ENCODE peak calls at places on chromosomes 6 and 20, in seven cellular contexts. Z is H1, I is H9, C is neuronal stem cell, F is mesenchymal stem cell, P is mesendoderm, N is IMR-90. G is an unnamed sample.

GRCh38 chr6:29953001-29953436 is 10.7 kb downstream of the HLA-A start:
- DNase-seq in C (no peak), N (peak), Z (no peak), F (peak), P (no peak), I (no peak), G (no peak)

GRCh38 chr6:105424177-105424783 is 21.4 kb upstream of the PREP start:
- DNase-seq in F (peak), I (peak), P (peak), N (peak), C (peak), Z (peak), G (peak)

GRCh38 chr20:21089421-21089820 is 16.7 kb downstream of the LINC00237 start:
- DNase-seq in I (no peak), F (no peak), C (no peak), Z (no peak), N (no peak), P (no peak), G (no peak)

GRCh38 chr6:111604259-111605099 is 1.2 kb downstream of the TRAF3IP2 start:
- DNase-seq in I (no peak), P (peak), N (peak), Z (peak), F (peak), C (no peak), G (peak)

GRCh38 chr20:61967300-61967699 is 98.4 kb downstream of the TAF4 start:
- DNase-seq in Z (no peak), P (no peak), C (no peak), I (no peak), F (no peak), N (no peak), G (no peak)

GRCh38 chr6:17225767-17226166 is 55.4 kb upstream of the RBM24 start:
- DNase-seq in I (no peak), C (no peak), Z (no peak), F (no peak), N (no peak), P (no peak), G (no peak)

GRCh38 chr6:55882731-55883595 is 7.6 kb upstream of the BMP5 start:
- DNase-seq in I (no peak), P (peak), C (no peak), N (peak), F (peak), Z (no peak), G (peak)

GRCh38 chr20:50471231-50471630 is 39.0 kb upstream of the PTPN1 start:
- DNase-seq in C (no peak), Z (no peak), N (no peak), F (no peak), P (no peak), I (no peak), G (no peak)

GRCh38 chr6:17032595-17033591 is 69.0 kb upstream of the STMND1 start:
- DNase-seq in I (no peak), C (no peak), F (peak), P (no peak), Z (no peak), N (peak), G (peak)

GRCh38 chr6:11812439-11812838 is 33.8 kb upstream of the ADTRP start:
- DNase-seq in Z (no peak), C (no peak), I (no peak), F (no peak), P (no peak), N (no peak), G (no peak)

GRCh38 chr6:30200551-30201281 is 12.5 kb downstream of the TRIM26 start:
- DNase-seq in P (no peak), F (no peak), I (no peak), Z (no peak), C (no peak), N (no peak), G (no peak)

GRCh38 chr6:136729832-136730231 is 62.4 kb downstream of the MAP3K5 start:
- DNase-seq in N (no peak), I (no peak), Z (no peak), F (no peak), C (no peak), P (no peak), G (peak)

GRCh38 chr6:35663447-35664235 is 25.1 kb downstream of the FKBP5 start:
- DNase-seq in F (peak), Z (no peak), C (no peak), I (no peak), P (peak), N (peak), G (no peak)

GRCh38 chr20:34579191-34579661 is 20.7 kb downstream of the MAP1LC3A start:
- DNase-seq in I (no peak), P (no peak), Z (no peak), C (no peak), N (peak), F (peak), G (peak)

GRCh38 chr6:106692112-106692822 is 62.9 kb downstream of the QRSL1 start:
- DNase-seq in N (peak), F (peak), I (peak), Z (no peak), C (peak), P (peak), G (no peak)

GRCh38 chr20:513429-513828 is 30.2 kb downstream of the CSNK2A1 start:
- DNase-seq in Z (no peak), C (no peak), P (no peak), N (peak), F (no peak), I (no peak), G (no peak)

GRCh38 chr20:63976980-63977391 is 2.5 kb downstream of the SAMD10 start:
- DNase-seq in C (no peak), P (no peak), Z (no peak), I (no peak), F (no peak), N (no peak), G (no peak)

GRCh38 chr6:2853766-2854393 is 12.2 kb upstream of the SERPINB1 start:
- DNase-seq in F (peak), I (peak), C (no peak), Z (no peak), P (peak), N (peak), G (peak)

GRCh38 chr6:22081709-22082108 is 215.1 kb downstream of the PRL start:
- DNase-seq in N (no peak), F (no peak), I (no peak), C (no peak), Z (no peak), P (no peak), G (no peak)

GRCh38 chr6:158063736-158064135 is 82.1 kb downstream of the SYNJ2 start:
- DNase-seq in P (no peak), Z (no peak), N (no peak), C (no peak), I (no peak), F (no peak), G (no peak)

GRCh38 chr6:13373488-13373886 is 45.1 kb upstream of the TBC1D7 start:
- DNase-seq in I (no peak), P (no peak), F (peak), Z (no peak), C (no peak), N (peak), G (no peak)

GRCh38 chr20:35145141-35145564 is 2.0 kb downstream of the EDEM2 start:
- DNase-seq in N (peak), I (no peak), Z (no peak), F (peak), C (no peak), P (peak), G (peak)

GRCh38 chr6:150334790-150335783 is 33.7 kb upstream of the IYD start:
- DNase-seq in Z (no peak), N (peak), P (peak), F (peak), I (peak), C (peak), G (peak)

GRCh38 chr6:48151142-48151541 is 40.1 kb upstream of the PTCHD4 start:
- DNase-seq in C (no peak), P (no peak), F (no peak), I (no peak), Z (no peak), N (no peak), G (no peak)

DNA sequence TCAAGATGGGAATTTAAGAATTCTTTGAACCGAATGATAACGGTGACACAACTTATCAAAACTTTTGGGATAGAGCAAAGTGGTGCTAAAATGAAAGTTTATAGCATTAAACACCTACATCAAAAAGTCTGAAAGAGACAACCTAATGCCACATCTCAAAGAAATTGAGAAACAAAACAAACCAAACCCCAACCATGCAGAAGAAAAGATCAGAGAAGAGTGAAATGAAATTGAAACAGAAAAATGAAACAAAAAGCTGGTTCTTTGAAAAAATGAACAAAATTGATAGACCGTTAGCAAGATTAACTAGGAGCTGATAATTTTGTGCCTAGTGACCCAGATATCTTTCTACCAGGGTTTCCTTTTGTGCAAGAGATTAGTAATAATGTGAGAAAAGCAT is 248.0 kb upstream of the EYS start:
- DNase-seq in I (no peak), C (no peak), Z (no peak), P (no peak), N (no peak), F (no peak), G (no peak)
- H3K18ac ChIP-seq in I (no peak), C (no peak), Z (no peak), P (no peak), N (no peak), F (no peak), G (no peak)

GRCh38 chr20:25541676-25542075 is 43.7 kb downstream of the NINL start:
- DNase-seq in C (no peak), N (no peak), Z (no peak), I (no peak), P (no peak), F (peak), G (no peak)
- H3K4ac ChIP-seq in C (no peak), N (peak), Z (no peak), I (no peak), P (no peak), F (peak), G (peak)

GRCh38 chr6:110295451-110296145 is 62.6 kb downstream of the METTL24 start:
- DNase-seq in P (no peak), C (no peak), I (no peak), Z (no peak), N (no peak), F (no peak), G (no peak)
- H3K18ac ChIP-seq in P (no peak), C (peak), I (no peak), Z (no peak), N (no peak), F (no peak), G (no peak)

GRCh38 chr20:55424446-55424845 is 580.9 kb downstream of the CBLN4 start:
- DNase-seq in P (peak), I (no peak), C (no peak), F (no peak), N (no peak), Z (no peak), G (no peak)

GRCh38 chr20:55424968-55425367 is 580.4 kb downstream of the CBLN4 start:
- DNase-seq in N (no peak), P (peak), C (no peak), Z (no peak), F (no peak), I (no peak), G (no peak)
- H3K4ac ChIP-seq in N (no peak), P (no peak), C (no peak), Z (no peak), F (no peak), I (no peak), G (no peak)

DNA sequence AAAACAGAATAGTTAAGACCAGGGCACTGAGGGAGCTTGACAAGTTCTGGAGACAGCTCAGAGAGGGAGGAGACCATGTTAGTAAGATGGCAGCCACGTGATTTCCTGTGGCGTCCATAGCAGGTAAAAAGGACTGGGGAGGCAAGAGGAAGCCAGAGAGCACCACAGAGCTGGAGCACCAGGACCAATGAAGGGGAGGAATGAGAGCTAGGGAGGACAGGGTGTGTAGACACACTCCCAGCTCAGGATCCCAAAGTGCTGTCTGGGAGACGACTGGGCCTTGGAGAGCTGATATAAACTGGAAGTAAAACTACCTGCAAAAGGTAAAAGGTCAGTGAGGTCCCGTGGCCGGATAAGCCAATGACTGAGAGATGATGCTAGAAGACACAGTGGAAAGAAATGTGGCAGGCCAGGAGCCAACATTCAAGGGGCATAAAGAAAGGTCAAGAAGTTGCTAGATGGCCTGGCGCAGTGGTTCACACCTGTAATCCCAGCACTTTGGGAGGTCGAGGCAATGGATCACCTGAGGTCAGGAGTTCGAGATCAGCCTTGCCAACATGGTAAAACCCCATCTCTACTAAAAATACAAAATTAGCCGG is 39.0 kb downstream of the SLC23A2 start:
- DNase-seq in P (peak), Z (no peak), F (no peak), N (no peak), C (no peak), I (no peak), G (no peak)
- H3K18ac ChIP-seq in P (no peak), Z (no peak), F (no peak), N (peak), C (no peak), I (no peak), G (peak)

GRCh38 chr6:7897461-7898192 is 13.0 kb downstream of the TXNDC5 start:
- DNase-seq in C (no peak), P (no peak), Z (no peak), F (no peak), I (no peak), N (no peak), G (no peak)
- H3K4ac ChIP-seq in C (no peak), P (no peak), Z (no peak), F (no peak), I (no peak), N (no peak), G (no peak)

GRCh38 chr6:41708856-41709255 is 26.6 kb downstream of the TFEB start:
- DNase-seq in Z (no peak), F (no peak), I (no peak), P (no peak), C (no peak), N (no peak), G (peak)
- H3K18ac ChIP-seq in Z (no peak), F (no peak), I (no peak), P (no peak), C (no peak), N (no peak), G (no peak)

GRCh38 chr6:1162367-1163275 is 149.3 kb upstream of the FOXQ1 start:
- DNase-seq in C (no peak), I (no peak), F (peak), Z (no peak), P (peak), N (peak), G (peak)

GRCh38 chr6:1164600-1164999 is 147.3 kb upstream of the FOXQ1 start:
- DNase-seq in F (no peak), P (no peak), C (no peak), N (no peak), I (no peak), Z (no peak), G (no peak)

GRCh38 chr6:1163501-1163900 is 148.4 kb upstream of the FOXQ1 start:
- DNase-seq in Z (no peak), F (no peak), N (no peak), P (no peak), I (no peak), C (no peak), G (no peak)
- H3K4ac ChIP-seq in Z (no peak), F (no peak), N (no peak), P (no peak), I (no peak), C (no peak), G (no peak)

G was measured in trophoblast cell.